ENCODE peak calls at places on chromosomes 4 and X, in six cellular contexts. Y is right lobe of liver, Q is sigmoid colon, V is lower lobe of right lung, P is fibroblast of lung, L is right atrium auricular region. T is an unnamed sample. For H3K4me1, the result is how much of the 10 kb centered on the place peaks cover.

GRCh38 chr4:27316176-27316575 is 455.5 kb downstream of the STIM2 start:
- DNase-seq in Y (no peak), Q (no peak), V (no peak), P (no peak), L (no peak), T (no peak)

GRCh38 chr4:55186123-55186522 is 60.7 kb upstream of the KDR start:
- DNase-seq in Y (no peak), Q (no peak), V (no peak), P (no peak), L (no peak), T (no peak)

GRCh38 chrX:48703228-48703627 is 6.7 kb downstream of the SUV39H1 start:
- DNase-seq in Y (no peak), Q (no peak), V (no peak), P (no peak), L (no peak), T (no peak)

GRCh38 chr4:127732623-127733199 is 2.5 kb downstream of the SLC25A31 start:
- DNase-seq in Y (no peak), Q (no peak), V (no peak), P (peak), L (no peak), T (no peak)

GRCh38 chr4:73507541-73507940 is 26.0 kb downstream of the AFM start:
- DNase-seq in Y (no peak), Q (no peak), V (no peak), P (no peak), L (no peak), T (no peak)

GRCh38 chrX:19798423-19798822 is 89.0 kb downstream of the SH3KBP1 start:
- DNase-seq in Y (no peak), Q (no peak), V (no peak), P (no peak), L (no peak), T (no peak)

GRCh38 chr4:188023682-188024081 is 28.1 kb downstream of the ZFP42 start:
- DNase-seq in Y (no peak), Q (no peak), V (no peak), P (peak), L (no peak), T (no peak)

GRCh38 chrX:100829730-100830129 is 9.5 kb downstream of the CSTF2 start:
- DNase-seq in Y (no peak), Q (no peak), V (no peak), P (peak), L (no peak), T (no peak)

GRCh38 chr4:83329521-83330105 is 5.0 kb downstream of the HPSE start:
- DNase-seq in Y (no peak), Q (no peak), V (no peak), P (no peak), L (no peak), T (no peak)

GRCh38 chr4:25308266-25308665 is 4.3 kb upstream of the ZCCHC4 start:
- DNase-seq in Y (no peak), Q (no peak), V (no peak), P (peak), L (no peak), T (no peak)

GRCh38 chr4:18669390-18669789 is 647.8 kb upstream of the LCORL start:
- DNase-seq in Y (no peak), Q (no peak), V (no peak), P (no peak), L (no peak), T (no peak)

GRCh38 chr4:101277661-101278060 is 69.7 kb downstream of the PPP3CA start:
- DNase-seq in Y (no peak), Q (no peak), V (no peak), P (peak), L (no peak), T (no peak)
- H3K27ac ChIP-seq in Y (no peak), Q (no peak), V (no peak), P (no peak), L (no peak), T (no peak)

DNA sequence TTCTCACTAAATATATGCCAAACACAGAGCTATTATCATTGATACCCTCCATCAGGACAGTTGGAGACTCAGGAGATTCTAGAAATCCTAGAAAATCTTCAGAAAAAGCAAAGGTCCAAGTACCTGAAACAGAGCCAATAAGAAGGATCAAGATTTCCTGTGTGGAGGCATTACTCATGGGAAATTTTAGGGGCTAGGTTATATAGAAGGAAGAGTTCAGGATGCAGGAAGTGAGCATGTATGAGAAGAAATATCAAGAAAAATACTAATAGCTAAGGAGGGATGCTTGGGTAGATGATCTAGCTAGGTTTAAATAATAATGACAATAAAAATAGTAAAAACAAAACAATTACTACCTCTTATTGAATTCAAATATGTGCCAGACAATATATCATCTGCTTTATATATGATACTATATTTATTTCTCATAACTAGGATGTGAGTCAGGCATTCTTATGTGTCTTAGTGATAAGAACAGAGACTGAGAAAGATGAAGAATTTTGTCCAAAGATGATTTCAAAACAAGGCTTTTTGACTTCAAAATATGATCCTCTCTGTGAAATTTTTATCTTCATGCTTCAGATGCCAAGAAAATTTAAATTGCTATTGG is 66.4 kb upstream of the HHIP start:
- DNase-seq in Y (no peak), Q (no peak), V (no peak), P (peak), L (no peak), T (no peak)
- H3K4me1 ChIP-seq in Y (under half), Q (under half), V (under half), P (under half), L (under half), T (under half)

DNA sequence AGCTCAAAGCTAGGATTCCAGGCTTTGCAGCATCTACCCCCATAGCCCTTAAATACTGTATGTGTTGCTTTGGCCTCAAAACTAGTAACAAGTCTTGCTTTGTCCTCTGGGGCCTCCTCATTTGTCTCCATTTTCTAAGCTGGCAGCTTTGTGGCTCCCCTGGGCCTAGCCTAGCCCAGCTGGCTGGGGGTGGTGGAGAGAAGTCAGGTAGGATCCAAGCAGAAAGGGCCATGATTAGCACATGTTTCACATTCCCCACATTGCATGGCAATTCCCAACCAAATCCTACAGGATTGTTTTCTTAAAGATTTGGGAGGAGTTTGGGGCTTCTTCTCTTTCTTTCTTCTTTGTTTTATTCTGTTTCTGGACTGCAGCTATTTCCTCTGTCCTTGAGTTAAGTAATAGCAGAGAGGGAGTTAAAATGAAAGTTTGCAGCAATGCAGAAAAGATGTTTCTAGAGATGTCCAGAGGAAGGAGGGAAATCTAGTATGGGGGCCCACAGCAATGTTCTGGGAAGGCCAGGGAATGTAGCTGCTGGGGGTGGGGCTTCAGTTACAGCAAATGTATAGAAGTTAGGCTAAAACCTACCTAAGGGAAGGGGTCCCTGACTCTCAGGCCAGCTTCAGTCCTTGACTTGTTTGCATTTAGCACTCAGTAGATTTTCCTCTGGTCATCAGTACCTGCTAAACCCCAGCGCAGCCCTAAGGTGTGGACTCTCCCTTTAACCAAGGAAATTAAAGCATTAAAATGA is 92.0 kb downstream of the SHROOM4 start:
- DNase-seq in Y (no peak), Q (no peak), V (no peak), P (peak), L (no peak), T (no peak)
- H3K27ac ChIP-seq in Y (no peak), Q (no peak), V (no peak), P (no peak), L (no peak), T (no peak)

DNA sequence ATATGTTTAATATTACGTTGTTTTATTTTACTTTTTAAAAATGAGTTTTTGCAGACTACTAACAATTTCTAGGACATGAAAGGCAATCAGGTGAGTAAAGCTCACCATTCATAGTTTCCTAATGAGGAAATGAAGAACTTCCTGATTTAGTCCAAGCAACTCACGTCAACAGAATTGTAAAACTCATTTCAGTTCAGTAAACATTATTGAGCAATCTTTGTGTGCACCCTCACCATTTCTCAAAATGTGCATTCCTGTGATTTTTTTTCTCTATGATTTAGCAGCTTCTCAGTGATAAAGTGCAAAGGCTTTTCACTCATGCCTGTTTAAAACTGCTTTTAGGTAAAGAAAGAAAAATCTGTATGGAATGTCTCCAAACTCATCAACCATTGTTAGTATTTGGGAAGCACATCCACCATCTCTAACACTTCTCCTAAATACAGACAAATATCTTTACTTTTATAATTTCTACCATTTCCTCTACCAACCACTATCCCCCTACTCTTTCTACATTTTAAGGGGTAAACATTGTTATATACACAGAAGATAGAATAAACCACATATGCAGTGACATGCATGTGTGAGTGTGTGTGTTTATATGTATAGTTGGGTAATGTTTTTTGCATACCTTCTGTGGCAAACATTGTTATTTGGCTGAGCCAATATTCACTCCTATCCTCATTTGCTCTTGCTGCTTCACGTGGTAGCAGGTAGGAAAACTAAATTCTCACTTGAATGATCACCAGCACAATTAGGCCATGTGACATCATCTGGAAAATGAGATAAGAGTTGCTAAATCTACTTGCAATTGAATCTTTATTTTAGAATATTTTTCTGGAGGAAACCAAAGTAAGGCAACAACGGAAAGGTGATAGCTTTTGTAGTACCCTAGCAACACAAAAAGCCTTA is 54.7 kb upstream of the PRDM8 start:
- DNase-seq in Y (no peak), Q (no peak), V (no peak), P (no peak), L (no peak), T (no peak)
- H3K4me1 ChIP-seq in Y (under half), Q (under half), V (under half), P (under half), L (under half), T (under half)

GRCh38 chrX:46758163-46758955 is 559 bp downstream of the SLC9A7 start:
- DNase-seq in Y (peak), Q (no peak), V (no peak), P (peak), L (no peak), T (peak)
- H3K27ac ChIP-seq in Y (peak), Q (peak), V (no peak), P (peak), L (peak), T (no peak)